ENCODE peak calls at places on chromosomes 16 and 17, in seven cellular contexts. W is AG04450, N is cardiac muscle cell, R is activated B cell treated with CpG ODN at 0.5 μM for 24 hours, S is heart right ventricle, L is kidney epithelial cell, P is prostate gland. T is an unnamed sample.

GRCh38 chr17:17730250-17730935 is 49.1 kb downstream of the RAI1 start:
- DNase-seq in W (no peak), N (no peak), R (no peak), S (no peak), L (no peak), P (no peak), T (no peak)

GRCh38 chr16:2963611-2964415 is at the start of gene KREMEN2:
- DNase-seq in W (no peak), N (no peak), R (peak; percentile 46), S (no peak), L (no peak), P (no peak), T (peak; percentile 87)

GRCh38 chr17:55437165-55437605 is 15.6 kb upstream of the MMD start:
- DNase-seq in W (no peak), N (no peak), R (peak; percentile 36), S (no peak), L (no peak), P (no peak), T (no peak)

GRCh38 chr16:74107795-74108610 is 188.6 kb upstream of the PSMD7 start:
- DNase-seq in W (no peak), N (peak; percentile 45), R (no peak), S (no peak), L (peak; percentile 2), P (peak; percentile 16), T (no peak)

GRCh38 chr17:28395426-28395825 is 10.6 kb downstream of the SLC46A1 start:
- DNase-seq in W (no peak), N (no peak), R (no peak), S (no peak), L (no peak), P (no peak), T (no peak)

GRCh38 chr16:10870137-10870776 is 6.7 kb upstream of the CIITA start:
- DNase-seq in W (no peak), N (no peak), R (no peak), S (no peak), L (no peak), P (no peak), T (no peak)

GRCh38 chr16:3158014-3158497 is 23.2 kb downstream of the ZNF213 start:
- DNase-seq in W (no peak), N (peak; percentile 25), R (no peak), S (no peak), L (no peak), P (peak; percentile 16), T (no peak)

GRCh38 chr16:68909099-68909733 is 65.9 kb downstream of the TANGO6 start:
- DNase-seq in W (peak; percentile 7), N (no peak), R (no peak), S (no peak), L (no peak), P (no peak), T (no peak)

GRCh38 chr16:24734382-24734781 is 4.9 kb downstream of the TNRC6A start:
- DNase-seq in W (peak; percentile 32), N (peak; percentile 35), R (no peak), S (no peak), L (no peak), P (no peak), T (no peak)

GRCh38 chr16:2967211-2967631 is 1.9 kb upstream of the PAQR4 start:
- DNase-seq in W (no peak), N (no peak), R (no peak), S (no peak), L (no peak), P (no peak), T (no peak)

GRCh38 chr17:34025179-34025551 is 229.9 kb upstream of the CCL2 start:
- DNase-seq in W (no peak), N (no peak), R (no peak), S (no peak), L (no peak), P (no peak), T (no peak)

GRCh38 chr16:28923652-28924398 is 1.2 kb downstream of the RABEP2 start:
- DNase-seq in W (no peak), N (no peak), R (peak; percentile 56), S (no peak), L (no peak), P (no peak), T (no peak)

GRCh38 chr16:84774810-84775209 is 45.0 kb upstream of the CRISPLD2 start:
- DNase-seq in W (peak; percentile 73), N (peak; percentile 90), R (no peak), S (no peak), L (peak; percentile 58), P (no peak), T (no peak)

GRCh38 chr16:1429026-1429425 is 1.9 kb upstream of the PERCC1 start:
- DNase-seq in W (no peak), N (no peak), R (no peak), S (no peak), L (no peak), P (no peak), T (no peak)

GRCh38 chr16:1427473-1428461 is 3.1 kb upstream of the PERCC1 start:
- DNase-seq in W (no peak), N (no peak), R (no peak), S (no peak), L (no peak), P (no peak), T (no peak)

GRCh38 chr16:1426734-1427451 is 4.0 kb upstream of the PERCC1 start:
- DNase-seq in W (no peak), N (no peak), R (no peak), S (no peak), L (no peak), P (no peak), T (no peak)

GRCh38 chr16:1429631-1430030 is 1.2 kb upstream of the PERCC1 start:
- DNase-seq in W (no peak), N (no peak), R (no peak), S (no peak), L (no peak), P (no peak), T (no peak)

DNA sequence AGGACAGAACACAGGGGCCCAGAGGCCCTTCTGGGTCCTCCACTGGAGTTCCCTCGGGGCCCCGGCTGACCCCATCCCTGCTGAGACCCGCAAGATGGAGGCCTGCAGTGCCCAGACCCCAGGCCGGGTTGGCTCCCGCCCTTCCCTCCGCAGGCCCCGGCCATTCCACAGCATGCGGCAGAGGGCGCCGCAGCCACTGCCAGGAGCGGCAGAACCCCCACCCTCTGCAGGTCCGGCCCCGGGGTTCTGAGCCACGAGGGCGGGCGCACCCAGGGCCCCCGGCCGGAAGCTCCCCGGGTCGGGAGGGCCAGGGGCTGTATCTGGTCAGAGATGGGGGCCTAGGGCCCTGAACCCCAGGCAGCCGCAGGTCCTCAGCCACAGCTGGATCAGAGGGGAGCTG is 2.4 kb upstream of the PERCC1 start:
- DNase-seq in W (no peak), N (peak; percentile 34), R (peak; percentile 62), S (peak; percentile 56), L (no peak), P (no peak), T (no peak)
- TF ChIP-seq CTCF in W (peak; percentile 32), N (peak; percentile 51), R (no peak), S (peak; percentile 64), L (no peak), P (peak; percentile 13), T (peak; percentile 43)

DNA sequence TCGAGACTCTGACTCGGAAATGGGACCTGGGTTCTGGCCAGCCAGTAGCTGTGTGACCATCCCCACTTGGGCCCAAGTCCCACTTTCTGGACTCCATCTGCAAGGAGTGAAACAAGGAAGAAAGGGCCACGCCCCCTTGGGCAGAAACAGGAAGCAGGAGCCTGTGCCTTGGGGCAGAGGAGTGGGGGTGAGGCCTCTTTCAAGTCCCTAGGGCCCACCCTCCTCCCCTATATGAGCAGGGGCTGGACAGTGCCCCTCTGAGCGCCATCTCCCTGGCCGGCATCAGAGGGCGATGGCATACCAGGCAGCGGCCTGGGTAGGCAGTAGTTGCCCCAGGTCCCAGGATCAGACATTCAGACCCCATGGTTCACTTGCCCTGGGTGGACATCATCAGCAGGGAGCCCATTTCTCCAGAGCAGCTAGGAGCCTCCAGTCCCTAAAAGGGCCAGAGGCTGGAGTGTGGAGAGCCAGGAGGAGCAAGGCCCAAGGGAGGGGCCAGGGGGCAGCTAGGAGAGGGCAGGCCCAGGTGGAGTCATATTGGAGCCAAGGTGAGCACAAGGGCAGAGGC is 7.1 kb downstream of the BCAR1 start:
- DNase-seq in W (no peak), N (peak; percentile 83), R (no peak), S (peak; percentile 52), L (no peak), P (no peak), T (no peak)
- TF ChIP-seq CTCF in W (no peak), N (no peak), R (no peak), S (no peak), L (no peak), P (no peak), T (no peak)

GRCh38 chr17:79388556-79389295 is 222.1 kb downstream of the RBFOX3 start:
- DNase-seq in W (no peak), N (peak; percentile 57), R (no peak), S (peak; percentile 57), L (no peak), P (peak; percentile 39), T (peak; percentile 99)

GRCh38 chr17:79389896-79390295 is 221.0 kb downstream of the RBFOX3 start:
- DNase-seq in W (no peak), N (no peak), R (no peak), S (no peak), L (no peak), P (no peak), T (no peak)

GRCh38 chr17:79385962-79386563 is 224.8 kb downstream of the RBFOX3 start:
- DNase-seq in W (no peak), N (no peak), R (no peak), S (no peak), L (no peak), P (no peak), T (no peak)

GRCh38 chr17:79391376-79391775 is 219.5 kb downstream of the RBFOX3 start:
- DNase-seq in W (no peak), N (no peak), R (no peak), S (no peak), L (no peak), P (no peak), T (no peak)

DNA sequence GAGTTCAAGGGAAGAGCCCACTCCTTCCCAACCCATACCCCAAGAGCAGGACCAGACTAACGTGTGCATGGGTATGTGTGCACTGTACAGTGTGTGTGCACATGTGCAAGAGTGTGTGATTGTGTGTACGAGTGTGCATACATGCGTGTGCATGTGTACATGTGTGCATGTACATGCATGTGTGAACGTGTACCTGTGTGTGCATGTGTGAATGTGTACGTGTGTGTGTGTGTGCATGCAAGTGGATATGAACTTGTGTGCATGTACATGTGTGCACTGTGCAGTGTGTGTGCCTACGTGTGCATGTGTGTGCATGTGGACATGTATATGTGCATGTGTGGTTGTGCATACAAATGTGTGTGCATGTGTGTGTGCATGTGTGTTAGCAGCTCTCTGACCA is 223.1 kb downstream of the RBFOX3 start:
- DNase-seq in W (no peak), N (no peak), R (no peak), S (no peak), L (no peak), P (no peak), T (no peak)
- TF ChIP-seq CTCF in W (no peak), N (no peak), R (no peak), S (no peak), L (no peak), P (no peak), T (no peak)

DNA sequence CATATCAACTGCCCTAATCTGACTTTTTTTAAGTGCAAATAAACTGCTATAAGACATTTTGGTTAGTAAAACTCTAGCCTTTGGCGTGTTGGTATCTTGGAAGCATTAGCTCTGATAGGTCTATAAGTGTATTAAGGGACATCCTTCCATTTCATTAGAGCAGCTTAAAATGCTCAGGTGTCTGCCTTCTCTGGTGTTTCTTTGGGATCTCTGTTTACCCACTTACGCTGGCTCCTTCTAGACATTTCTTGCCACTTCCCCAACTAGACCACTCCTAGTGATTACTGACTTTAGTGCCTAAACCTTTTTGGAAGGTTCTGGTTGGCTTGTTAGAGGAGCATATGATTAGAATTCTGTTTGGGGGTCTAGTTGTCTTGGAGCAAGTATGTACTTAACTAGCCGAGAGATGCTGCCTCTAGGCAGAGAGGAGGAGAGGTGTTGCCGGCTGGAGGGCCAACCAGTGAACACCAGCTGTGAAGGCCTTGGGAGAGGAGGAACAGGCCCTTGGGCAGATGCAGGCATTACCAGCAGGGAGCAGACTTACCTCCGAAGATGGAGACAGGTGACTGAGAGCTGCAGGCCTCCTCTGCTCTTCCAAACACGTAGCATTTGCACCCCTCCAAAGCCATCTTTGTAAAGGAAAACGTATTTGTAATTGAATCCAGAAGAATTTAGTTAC is 15.2 kb upstream of the CLEC18C start:
- DNase-seq in W (no peak), N (no peak), R (no peak), S (no peak), L (no peak), P (peak; percentile 4), T (peak; percentile 14)
- TF ChIP-seq CTCF in W (no peak), N (no peak), R (no peak), S (no peak), L (peak; percentile 7), P (no peak), T (no peak)

T was measured in D721Med.